ENCODE peak calls at places on chromosomes 2 and 18, in nine cellular contexts. E is A549, J is psoas muscle, O is choroid plexus epithelial cell, Y is GM06990, X is AG04450, B is left lung, H is dorsolateral prefrontal cortex, R is thoracic aorta. F is an unnamed sample.

GRCh38 chr2:66456183-66457041 is 21.5 kb downstream of the MEIS1 start:
- DNase-seq in E (no peak), J (no peak), O (no peak), Y (no peak), X (no peak), B (no peak), H (no peak), R (no peak), F (no peak)

GRCh38 chr2:23460228-23460627 is 75.2 kb downstream of the KLHL29 start:
- DNase-seq in E (peak; percentile 43), J (no peak), O (peak; percentile 65), Y (no peak), X (no peak), B (no peak), H (no peak), R (no peak), F (no peak)

GRCh38 chr18:56035546-56035945 is 447.6 kb upstream of the TCF4 start:
- DNase-seq in E (no peak), J (no peak), O (no peak), Y (no peak), X (no peak), B (no peak), H (no peak), R (no peak), F (no peak)

GRCh38 chr2:71813315-71813714 is 334.3 kb downstream of the CYP26B1 start:
- DNase-seq in E (no peak), J (no peak), O (no peak), Y (no peak), X (no peak), B (no peak), H (no peak), R (no peak), F (no peak)

GRCh38 chr2:144659731-144660275 is 139.9 kb upstream of the ZEB2 start:
- DNase-seq in E (peak; percentile 56), J (no peak), O (peak; percentile 96), Y (no peak), X (peak; percentile 39), B (peak; percentile 69), H (no peak), R (peak; percentile 30), F (no peak)

GRCh38 chr2:182435754-182436153 is 8.9 kb upstream of the PDE1A start:
- DNase-seq in E (no peak), J (no peak), O (peak; percentile 66), Y (no peak), X (no peak), B (no peak), H (no peak), R (no peak), F (no peak)

GRCh38 chr18:21741511-21742322 is 1.1 kb downstream of the MIB1 start:
- DNase-seq in E (peak; percentile 4), J (peak; percentile 65), O (peak; percentile 20), Y (peak; percentile 35), X (no peak), B (peak; percentile 88), H (no peak), R (no peak), F (peak; percentile 51)

GRCh38 chr18:22913861-22914260 is 19.3 kb upstream of the RBBP8 start:
- DNase-seq in E (no peak), J (no peak), O (no peak), Y (no peak), X (no peak), B (no peak), H (no peak), R (no peak), F (no peak)

GRCh38 chr2:234218261-234219180 is 168.0 kb downstream of the SPP2 start:
- DNase-seq in E (no peak), J (no peak), O (no peak), Y (no peak), X (no peak), B (no peak), H (no peak), R (no peak), F (peak; percentile 13)

GRCh38 chr2:10220516-10221391 is 82.0 kb upstream of the HPCAL1 start:
- DNase-seq in E (no peak), J (peak; percentile 35), O (peak; percentile 61), Y (no peak), X (peak; percentile 59), B (peak; percentile 59), H (no peak), R (no peak), F (no peak)

GRCh38 chr18:60534539-60534938 is 162.0 kb upstream of the MC4R start:
- DNase-seq in E (no peak), J (no peak), O (peak; percentile 60), Y (no peak), X (no peak), B (no peak), H (no peak), R (no peak), F (no peak)

GRCh38 chr2:236936446-236936940 is 149.2 kb upstream of the COPS8 start:
- DNase-seq in E (no peak), J (no peak), O (no peak), Y (no peak), X (no peak), B (no peak), H (no peak), R (no peak), F (no peak)

GRCh38 chr2:233693963-233694362 is 1.3 kb downstream of the UGT1A6 start:
- DNase-seq in E (no peak), J (no peak), O (no peak), Y (no peak), X (no peak), B (no peak), H (no peak), R (no peak), F (no peak)

GRCh38 chr2:217553202-217553601 is 449.6 kb downstream of the TNS1 start:
- DNase-seq in E (no peak), J (no peak), O (no peak), Y (no peak), X (no peak), B (no peak), H (no peak), R (no peak), F (no peak)

GRCh38 chr2:217553689-217554088 is 449.1 kb downstream of the TNS1 start:
- DNase-seq in E (no peak), J (no peak), O (no peak), Y (no peak), X (no peak), B (no peak), H (no peak), R (no peak), F (no peak)

GRCh38 chr2:217552081-217552480 is 450.7 kb downstream of the TNS1 start:
- DNase-seq in E (no peak), J (no peak), O (no peak), Y (no peak), X (no peak), B (no peak), H (no peak), R (no peak), F (no peak)

GRCh38 chr2:217555075-217555876 is 447.5 kb downstream of the TNS1 start:
- DNase-seq in E (no peak), J (no peak), O (peak; percentile 2), Y (no peak), X (no peak), B (no peak), H (no peak), R (no peak), F (peak; percentile 9)

GRCh38 chr2:217551229-217551909 is 451.4 kb downstream of the TNS1 start:
- DNase-seq in E (peak; percentile 53), J (no peak), O (peak; percentile 35), Y (no peak), X (peak; percentile 46), B (no peak), H (no peak), R (no peak), F (no peak)
- TF ChIP-seq CTCF in E (no peak), J (no peak), O (no peak), Y (no peak), X (no peak), B (no peak), H (no peak), R (no peak), F (no peak)

GRCh38 chr2:18752667-18753422 is 163.5 kb upstream of the NT5C1B start:
- DNase-seq in E (peak; percentile 40), J (no peak), O (peak; percentile 62), Y (no peak), X (no peak), B (no peak), H (no peak), R (no peak), F (no peak)
- TF ChIP-seq CTCF in E (peak; percentile 28), J (no peak), O (peak; percentile 30), Y (no peak), X (peak; percentile 36), B (no peak), H (no peak), R (no peak), F (no peak)

GRCh38 chr2:178450574-178451429 is at the start of the genes PJVK and PRKRA:
- DNase-seq in E (peak; percentile 98), J (peak; percentile 99), O (peak; percentile 99), Y (peak; percentile 97), X (peak; percentile 95), B (peak; percentile 100), H (peak; percentile 98), R (peak; percentile 85), F (peak; percentile 99)
- TF ChIP-seq CTCF in E (no peak), J (peak; percentile 20), O (no peak), Y (no peak), X (no peak), B (no peak), H (peak; percentile 31), R (no peak), F (no peak)

DNA sequence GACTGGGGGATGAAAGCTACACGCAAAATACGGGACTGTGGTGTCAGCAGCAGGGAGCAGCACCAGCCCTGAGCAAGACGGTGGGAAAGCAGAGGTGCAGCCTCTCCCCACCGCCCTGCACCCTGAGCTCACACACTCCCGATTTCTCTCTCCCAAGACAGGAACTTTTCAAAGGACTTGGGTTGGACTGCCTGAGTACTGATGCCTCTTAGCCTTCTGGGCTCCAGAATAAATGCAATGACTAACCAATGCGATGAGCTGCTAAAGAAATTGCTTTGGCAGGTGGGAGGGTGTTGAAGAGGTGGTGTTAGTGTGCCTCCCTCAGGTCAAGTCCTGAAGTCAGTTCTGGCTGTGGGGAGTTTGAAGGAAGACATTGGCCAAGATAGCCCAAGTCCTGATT is 9.6 kb downstream of the TRIM54 start:
- DNase-seq in E (peak; percentile 66), J (no peak), O (no peak), Y (no peak), X (no peak), B (no peak), H (no peak), R (no peak), F (no peak)
- TF ChIP-seq CTCF in E (peak; percentile 36), J (no peak), O (no peak), Y (peak; percentile 14), X (no peak), B (no peak), H (no peak), R (no peak), F (no peak)

DNA sequence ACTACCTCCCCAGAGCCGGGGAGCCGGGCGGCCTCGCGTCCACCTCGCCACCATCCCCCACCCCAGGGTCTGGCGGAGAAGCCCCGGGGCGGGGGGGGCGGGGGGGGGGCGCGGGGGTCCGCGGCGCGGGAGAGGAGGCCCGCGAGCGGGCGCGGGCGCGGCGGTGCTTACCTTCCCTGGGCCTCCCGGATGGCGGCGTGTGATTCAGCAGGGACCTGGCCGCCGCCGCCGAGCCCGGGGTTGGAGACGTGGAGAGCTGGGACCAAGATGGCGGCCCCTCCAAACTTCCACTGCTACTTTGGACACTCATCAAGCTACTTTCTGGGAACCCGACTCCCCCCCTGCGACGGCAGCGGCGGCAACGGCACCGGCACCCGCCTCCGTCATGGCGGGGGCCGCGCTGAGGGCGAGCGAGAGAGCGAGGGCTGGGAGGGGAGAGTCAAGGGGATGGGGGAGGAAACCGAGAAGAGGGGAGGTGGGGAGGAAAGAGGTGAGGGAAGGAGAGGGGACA is 519 bp downstream of the TLK1 start:
- DNase-seq in E (peak; percentile 69), J (peak; percentile 82), O (peak; percentile 69), Y (peak; percentile 79), X (no peak), B (peak; percentile 92), H (peak; percentile 72), R (peak; percentile 46), F (peak; percentile 81)
- TF ChIP-seq CTCF in E (no peak), J (no peak), O (no peak), Y (no peak), X (no peak), B (no peak), H (no peak), R (no peak), F (no peak)

F was measured in nephron progenitor cell.